ENCODE peak calls at places on chromosome 9, in nine cellular contexts. F is CD4-positive, alpha-beta memory T cell; T is mesendoderm; B is right cardiac atrium; O is IMR-90; C is Caco-2; R is mammary epithelial cell; L is GM23338; Y is NT2/D1. G is an unnamed sample.

GRCh38 chr9:89185980-89186379 is 7.4 kb upstream of the SHC3 start:
- DNase-seq in F (no peak), T (peak; percentile 68), B (no peak), O (peak; percentile 29), C (peak; percentile 36), R (no peak), L (peak; percentile 68), Y (peak; percentile 42), G (peak; percentile 41)

GRCh38 chr9:127448112-127448805 is 2.9 kb downstream of the RPL12 start:
- DNase-seq in F (no peak), T (no peak), B (no peak), O (no peak), C (no peak), R (no peak), L (no peak), Y (no peak), G (no peak)

GRCh38 chr9:129185991-129186390 is 7.9 kb upstream of the IER5L start:
- DNase-seq in F (no peak), T (no peak), B (no peak), O (peak; percentile 17), C (no peak), R (peak; percentile 45), L (no peak), Y (no peak), G (no peak)

GRCh38 chr9:86043999-86044398 is 55.4 kb downstream of the GOLM1 start:
- DNase-seq in F (no peak), T (peak; percentile 78), B (no peak), O (no peak), C (no peak), R (no peak), L (no peak), Y (no peak), G (peak; percentile 53)

GRCh38 chr9:17906204-17906840 is 327.5 kb downstream of the SH3GL2 start:
- DNase-seq in F (no peak), T (peak; percentile 54), B (peak; percentile 26), O (no peak), C (no peak), R (peak; percentile 23), L (peak; percentile 75), Y (no peak), G (no peak)

GRCh38 chr9:133842174-133842573 is 104.0 kb upstream of the SARDH start:
- DNase-seq in F (no peak), T (peak; percentile 48), B (no peak), O (no peak), C (no peak), R (no peak), L (peak; percentile 56), Y (no peak), G (no peak)

GRCh38 chr9:29208670-29209069 is 1635.4 kb upstream of the C9orf72 start:
- DNase-seq in F (no peak), T (no peak), B (no peak), O (no peak), C (no peak), R (no peak), L (peak; percentile 6), Y (no peak), G (peak; percentile 84)

GRCh38 chr9:96494215-96494800 is 44.3 kb downstream of the HABP4 start:
- DNase-seq in F (no peak), T (no peak), B (no peak), O (no peak), C (no peak), R (no peak), L (no peak), Y (no peak), G (no peak)

GRCh38 chr9:124392254-124392653 is 23.0 kb downstream of the PSMB7 start:
- DNase-seq in F (no peak), T (no peak), B (no peak), O (no peak), C (no peak), R (no peak), L (no peak), Y (no peak), G (peak; percentile 63)

GRCh38 chr9:124390812-124391658 is 24.2 kb downstream of the PSMB7 start:
- DNase-seq in F (no peak), T (no peak), B (no peak), O (peak; percentile 67), C (peak; percentile 37), R (no peak), L (no peak), Y (no peak), G (no peak)

GRCh38 chr9:124386201-124386600 is 29.0 kb downstream of the PSMB7 start:
- DNase-seq in F (no peak), T (no peak), B (no peak), O (peak; percentile 11), C (peak; percentile 72), R (no peak), L (no peak), Y (no peak), G (no peak)

GRCh38 chr9:124388275-124389048 is 26.8 kb downstream of the PSMB7 start:
- DNase-seq in F (no peak), T (no peak), B (no peak), O (no peak), C (no peak), R (no peak), L (no peak), Y (no peak), G (no peak)

DNA sequence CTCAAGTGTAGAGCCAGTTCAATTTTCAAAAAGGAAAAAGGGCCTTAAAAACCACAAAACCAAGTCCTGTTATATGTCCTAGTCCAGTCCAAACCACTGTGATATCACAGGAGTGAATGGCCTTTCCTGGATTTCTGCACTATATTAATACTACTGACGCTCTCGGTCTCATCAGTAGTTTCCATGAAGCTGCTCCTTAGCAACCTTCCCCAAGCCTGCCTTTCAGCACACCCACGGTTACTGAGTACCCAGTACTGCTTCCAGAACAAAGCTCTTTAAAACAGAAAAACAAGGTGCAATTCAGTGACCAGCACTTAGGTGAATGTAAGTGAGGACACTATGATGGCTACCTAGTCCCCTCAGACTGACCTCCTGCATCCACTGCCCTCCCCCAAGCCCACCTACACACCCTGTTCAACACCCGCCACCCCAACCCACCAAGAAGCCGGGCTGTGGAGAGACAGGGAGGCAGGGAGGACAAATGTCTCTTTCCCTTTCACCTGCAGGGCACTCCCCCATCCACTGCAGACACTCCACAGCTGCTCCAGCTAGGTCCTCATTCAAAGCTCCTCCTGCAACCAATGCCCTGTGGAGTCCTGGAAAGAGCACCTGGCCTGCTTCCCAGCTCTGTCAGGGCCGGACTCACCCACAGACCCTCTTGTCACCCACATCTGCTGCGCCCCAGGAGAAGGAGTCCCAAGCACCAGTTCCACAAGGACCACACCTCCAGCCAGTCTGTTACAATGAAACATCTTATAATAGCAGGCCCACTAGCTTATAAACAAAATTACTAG is 25.9 kb downstream of the PSMB7 start:
- DNase-seq in F (no peak), T (no peak), B (no peak), O (no peak), C (no peak), R (no peak), L (no peak), Y (no peak), G (no peak)
- H3K4me1 ChIP-seq in F (peaks cover 31% of the 10 kb centered on the region), T (peaks cover 17% of the 10 kb centered on the region), B (peaks cover 11% of the 10 kb centered on the region), O (peaks cover 34% of the 10 kb centered on the region), C (peaks cover 56% of the 10 kb centered on the region), R (peaks cover 32% of the 10 kb centered on the region), L (peaks cover 18% of the 10 kb centered on the region), Y (peaks cover 6% of the 10 kb centered on the region), G (peaks cover 44% of the 10 kb centered on the region)

GRCh38 chr9:116000748-116001329 is 152.8 kb upstream of the PAPPA start:
- DNase-seq in F (no peak), T (peak; percentile 45), B (peak; percentile 15), O (no peak), C (peak; percentile 36), R (no peak), L (peak; percentile 73), Y (peak; percentile 8), G (peak; percentile 35)

GRCh38 chr9:115998661-115999060 is 154.9 kb upstream of the PAPPA start:
- DNase-seq in F (no peak), T (no peak), B (no peak), O (peak; percentile 37), C (no peak), R (no peak), L (no peak), Y (no peak), G (no peak)

GRCh38 chr9:116002181-116002580 is 151.4 kb upstream of the PAPPA start:
- DNase-seq in F (no peak), T (no peak), B (no peak), O (no peak), C (no peak), R (no peak), L (no peak), Y (no peak), G (no peak)

GRCh38 chr9:115997923-115998322 is 155.7 kb upstream of the PAPPA start:
- DNase-seq in F (no peak), T (no peak), B (no peak), O (peak; percentile 88), C (no peak), R (peak; percentile 28), L (no peak), Y (no peak), G (no peak)

GRCh38 chr9:115999498-115999897 is 154.1 kb upstream of the PAPPA start:
- DNase-seq in F (no peak), T (no peak), B (no peak), O (peak; percentile 73), C (no peak), R (no peak), L (no peak), Y (no peak), G (no peak)
- H3K4me1 ChIP-seq in F (no peaks in the 10 kb centered on the region), T (no peaks in the 10 kb centered on the region), B (peaks cover 2% of the 10 kb centered on the region), O (peaks cover 19% of the 10 kb centered on the region), C (no peaks in the 10 kb centered on the region), R (peaks cover 35% of the 10 kb centered on the region), L (no peaks in the 10 kb centered on the region), Y (no peaks in the 10 kb centered on the region), G (peaks cover 8% of the 10 kb centered on the region)

GRCh38 chr9:114375386-114375785 is 12.4 kb downstream of the AKNA start:
- DNase-seq in F (no peak), T (no peak), B (no peak), O (no peak), C (no peak), R (no peak), L (no peak), Y (no peak), G (no peak)
- H3K4me1 ChIP-seq in F (peaks cover 97% of the 10 kb centered on the region), T (peaks cover 18% of the 10 kb centered on the region), B (no peaks in the 10 kb centered on the region), O (no peaks in the 10 kb centered on the region), C (no peaks in the 10 kb centered on the region), R (peaks cover 18% of the 10 kb centered on the region), L (peaks cover 42% of the 10 kb centered on the region), Y (peaks cover 22% of the 10 kb centered on the region), G (peaks cover 6% of the 10 kb centered on the region)

GRCh38 chr9:91211414-91211813 is 150.3 kb downstream of the AUH start:
- DNase-seq in F (no peak), T (no peak), B (no peak), O (no peak), C (no peak), R (no peak), L (no peak), Y (no peak), G (no peak)

GRCh38 chr9:91212592-91213243 is 149.0 kb downstream of the AUH start:
- DNase-seq in F (no peak), T (no peak), B (no peak), O (no peak), C (no peak), R (no peak), L (no peak), Y (no peak), G (no peak)

GRCh38 chr9:91214086-91214485 is 147.6 kb downstream of the AUH start:
- DNase-seq in F (no peak), T (no peak), B (no peak), O (peak; percentile 39), C (no peak), R (no peak), L (no peak), Y (no peak), G (peak; percentile 23)

GRCh38 chr9:91210318-91210717 is 151.4 kb downstream of the AUH start:
- DNase-seq in F (no peak), T (no peak), B (no peak), O (no peak), C (no peak), R (no peak), L (no peak), Y (no peak), G (no peak)

GRCh38 chr9:91211919-91212318 is 149.8 kb downstream of the AUH start:
- DNase-seq in F (no peak), T (no peak), B (no peak), O (no peak), C (peak; percentile 20), R (no peak), L (no peak), Y (no peak), G (no peak)
- H3K4me1 ChIP-seq in F (peaks cover 32% of the 10 kb centered on the region), T (no peaks in the 10 kb centered on the region), B (peaks cover 4% of the 10 kb centered on the region), O (peaks cover 9% of the 10 kb centered on the region), C (peaks cover 22% of the 10 kb centered on the region), R (peaks cover 9% of the 10 kb centered on the region), L (peaks cover 4% of the 10 kb centered on the region), Y (peaks cover 3% of the 10 kb centered on the region), G (no peaks in the 10 kb centered on the region)

G was measured in A673.